ENCODE peak calls at places on chromosome 3, in ten cellular contexts. One of them, this sample, is unnamed.

GRCh38 chr3:64743166-64743565 is 55.4 kb upstream of the ADAMTS9 start:
- DNase-seq in IMR-90: no peak
- DNase-seq in nephron progenitor cell: no peak
- DNase-seq in pancreas: no peak
- DNase-seq in ovary: no peak
- DNase-seq in lung: no peak
- DNase-seq in endothelial cell: no peak
- DNase-seq in sigmoid colon: no peak
- DNase-seq in body of pancreas: no peak
- DNase-seq in AG10803: no peak
- DNase-seq in this sample: no peak

GRCh38 chr3:50132421-50133282 is 22.5 kb upstream of the SEMA3F start:
- DNase-seq in IMR-90: no peak
- DNase-seq in nephron progenitor cell: no peak
- DNase-seq in pancreas: no peak
- DNase-seq in ovary: no peak
- DNase-seq in lung: no peak
- DNase-seq in endothelial cell: no peak
- DNase-seq in sigmoid colon: no peak
- DNase-seq in body of pancreas: no peak
- DNase-seq in AG10803: no peak
- DNase-seq in this sample: no peak

GRCh38 chr3:169340055-169340454 is 323.5 kb downstream of the MECOM start:
- DNase-seq in IMR-90: no peak
- DNase-seq in nephron progenitor cell: no peak
- DNase-seq in pancreas: no peak
- DNase-seq in ovary: no peak
- DNase-seq in lung: no peak
- DNase-seq in endothelial cell: no peak
- DNase-seq in sigmoid colon: no peak
- DNase-seq in body of pancreas: no peak
- DNase-seq in AG10803: no peak
- DNase-seq in this sample: no peak

GRCh38 chr3:197216169-197216860 is 82.1 kb downstream of the DLG1 start:
- DNase-seq in IMR-90: peak
- DNase-seq in nephron progenitor cell: no peak
- DNase-seq in pancreas: no peak
- DNase-seq in ovary: no peak
- DNase-seq in lung: no peak
- DNase-seq in endothelial cell: no peak
- DNase-seq in sigmoid colon: no peak
- DNase-seq in body of pancreas: no peak
- DNase-seq in AG10803: peak
- DNase-seq in this sample: no peak

GRCh38 chr3:120304569-120305090 is 19.6 kb upstream of the GPR156 start:
- DNase-seq in IMR-90: no peak
- DNase-seq in nephron progenitor cell: no peak
- DNase-seq in pancreas: no peak
- DNase-seq in ovary: no peak
- DNase-seq in lung: no peak
- DNase-seq in endothelial cell: no peak
- DNase-seq in sigmoid colon: no peak
- DNase-seq in body of pancreas: no peak
- DNase-seq in AG10803: no peak
- DNase-seq in this sample: no peak

GRCh38 chr3:112187300-112187699 is 54.3 kb upstream of the GCSAM start:
- DNase-seq in IMR-90: no peak
- DNase-seq in nephron progenitor cell: no peak
- DNase-seq in pancreas: no peak
- DNase-seq in ovary: no peak
- DNase-seq in lung: no peak
- DNase-seq in endothelial cell: no peak
- DNase-seq in sigmoid colon: no peak
- DNase-seq in body of pancreas: no peak
- DNase-seq in AG10803: no peak
- DNase-seq in this sample: no peak

GRCh38 chr3:116302087-116302747 is 143.1 kb downstream of the LSAMP start:
- DNase-seq in IMR-90: peak
- DNase-seq in nephron progenitor cell: no peak
- DNase-seq in pancreas: no peak
- DNase-seq in ovary: no peak
- DNase-seq in lung: no peak
- DNase-seq in endothelial cell: no peak
- DNase-seq in sigmoid colon: no peak
- DNase-seq in body of pancreas: no peak
- DNase-seq in AG10803: no peak
- DNase-seq in this sample: no peak

GRCh38 chr3:38711321-38711720 is 61.8 kb upstream of the SCN5A start:
- DNase-seq in IMR-90: peak
- DNase-seq in nephron progenitor cell: no peak
- DNase-seq in pancreas: no peak
- DNase-seq in ovary: no peak
- DNase-seq in lung: no peak
- DNase-seq in endothelial cell: no peak
- DNase-seq in sigmoid colon: no peak
- DNase-seq in body of pancreas: no peak
- DNase-seq in AG10803: no peak
- DNase-seq in this sample: no peak

GRCh38 chr3:37530298-37530697 is 331.4 kb upstream of the CTDSPL start:
- DNase-seq in IMR-90: no peak
- DNase-seq in nephron progenitor cell: no peak
- DNase-seq in pancreas: no peak
- DNase-seq in ovary: no peak
- DNase-seq in lung: no peak
- DNase-seq in endothelial cell: no peak
- DNase-seq in sigmoid colon: no peak
- DNase-seq in body of pancreas: no peak
- DNase-seq in AG10803: no peak
- DNase-seq in this sample: no peak

GRCh38 chr3:147410126-147410517 is 957 bp downstream of the ZIC1 start:
- DNase-seq in IMR-90: no peak
- DNase-seq in nephron progenitor cell: no peak
- DNase-seq in pancreas: no peak
- DNase-seq in ovary: no peak
- DNase-seq in lung: no peak
- DNase-seq in endothelial cell: no peak
- DNase-seq in sigmoid colon: no peak
- DNase-seq in body of pancreas: no peak
- DNase-seq in AG10803: no peak
- DNase-seq in this sample: no peak

GRCh38 chr3:12017487-12017886 is 13.3 kb downstream of the SYN2 start:
- DNase-seq in IMR-90: no peak
- DNase-seq in nephron progenitor cell: no peak
- DNase-seq in pancreas: no peak
- DNase-seq in ovary: no peak
- DNase-seq in lung: no peak
- DNase-seq in endothelial cell: no peak
- DNase-seq in sigmoid colon: no peak
- DNase-seq in body of pancreas: no peak
- DNase-seq in AG10803: no peak
- DNase-seq in this sample: no peak

GRCh38 chr3:78867409-78868372 is 900.1 kb downstream of the ROBO1 start:
- DNase-seq in IMR-90: peak
- DNase-seq in nephron progenitor cell: no peak
- DNase-seq in pancreas: no peak
- DNase-seq in ovary: no peak
- DNase-seq in lung: no peak
- DNase-seq in endothelial cell: no peak
- DNase-seq in sigmoid colon: no peak
- DNase-seq in body of pancreas: no peak
- DNase-seq in AG10803: peak
- DNase-seq in this sample: no peak

GRCh38 chr3:16825617-16826204 is 59.0 kb upstream of the PLCL2 start:
- DNase-seq in IMR-90: no peak
- DNase-seq in nephron progenitor cell: no peak
- DNase-seq in pancreas: no peak
- DNase-seq in ovary: peak
- DNase-seq in lung: no peak
- DNase-seq in endothelial cell: no peak
- DNase-seq in sigmoid colon: no peak
- DNase-seq in body of pancreas: no peak
- DNase-seq in AG10803: peak
- DNase-seq in this sample: no peak

GRCh38 chr3:188266581-188267274 is 112.8 kb downstream of the LPP start:
- DNase-seq in IMR-90: peak
- DNase-seq in nephron progenitor cell: no peak
- DNase-seq in pancreas: no peak
- DNase-seq in ovary: peak
- DNase-seq in lung: peak
- DNase-seq in endothelial cell: no peak
- DNase-seq in sigmoid colon: peak
- DNase-seq in body of pancreas: no peak
- DNase-seq in AG10803: peak
- DNase-seq in this sample: peak

GRCh38 chr3:178439504-178439903 is 96.7 kb upstream of the KCNMB2 start:
- DNase-seq in IMR-90: peak
- DNase-seq in nephron progenitor cell: no peak
- DNase-seq in pancreas: no peak
- DNase-seq in ovary: no peak
- DNase-seq in lung: no peak
- DNase-seq in endothelial cell: no peak
- DNase-seq in sigmoid colon: no peak
- DNase-seq in body of pancreas: no peak
- DNase-seq in AG10803: peak
- DNase-seq in this sample: no peak

GRCh38 chr3:141452045-141452444 is 34.8 kb upstream of the RASA2 start:
- DNase-seq in IMR-90: peak
- DNase-seq in nephron progenitor cell: no peak
- DNase-seq in pancreas: no peak
- DNase-seq in ovary: no peak
- DNase-seq in lung: no peak
- DNase-seq in endothelial cell: peak
- DNase-seq in sigmoid colon: no peak
- DNase-seq in body of pancreas: peak
- DNase-seq in AG10803: peak
- DNase-seq in this sample: no peak
- TF ChIP-seq CTCF in IMR-90: peak
- TF ChIP-seq CTCF in nephron progenitor cell: peak
- TF ChIP-seq CTCF in pancreas: peak
- TF ChIP-seq CTCF in ovary: peak
- TF ChIP-seq CTCF in lung: peak
- TF ChIP-seq CTCF in endothelial cell: no peak
- TF ChIP-seq CTCF in sigmoid colon: peak
- TF ChIP-seq CTCF in body of pancreas: peak
- TF ChIP-seq CTCF in AG10803: peak
- TF ChIP-seq CTCF in this sample: peak

DNA sequence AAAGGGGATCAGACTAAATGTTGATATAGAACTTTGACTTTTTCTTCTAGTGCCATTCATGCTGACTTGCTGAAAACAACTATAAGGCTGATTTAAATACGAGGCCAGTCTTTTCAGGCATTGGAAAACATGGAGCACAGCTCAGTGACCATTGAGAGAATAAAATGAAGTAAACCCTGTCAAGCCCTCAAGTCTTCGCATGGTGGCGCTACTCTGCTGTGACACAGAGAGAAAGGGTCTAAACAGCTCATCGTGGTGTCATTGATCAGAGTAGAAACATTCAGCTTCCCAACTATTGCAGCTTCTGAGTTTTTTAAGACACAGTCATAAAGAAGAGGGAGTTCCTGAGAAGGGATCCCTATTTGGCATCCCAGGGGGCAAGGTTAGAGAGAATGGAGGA is 716.2 kb downstream of the DIPK2A start:
- DNase-seq in IMR-90: no peak
- DNase-seq in nephron progenitor cell: no peak
- DNase-seq in pancreas: no peak
- DNase-seq in ovary: no peak
- DNase-seq in lung: no peak
- DNase-seq in endothelial cell: no peak
- DNase-seq in sigmoid colon: no peak
- DNase-seq in body of pancreas: no peak
- DNase-seq in AG10803: no peak
- DNase-seq in this sample: no peak
- TF ChIP-seq CTCF in IMR-90: no peak
- TF ChIP-seq CTCF in nephron progenitor cell: no peak
- TF ChIP-seq CTCF in pancreas: no peak
- TF ChIP-seq CTCF in ovary: no peak
- TF ChIP-seq CTCF in lung: no peak
- TF ChIP-seq CTCF in endothelial cell: no peak
- TF ChIP-seq CTCF in sigmoid colon: no peak
- TF ChIP-seq CTCF in body of pancreas: no peak
- TF ChIP-seq CTCF in AG10803: peak
- TF ChIP-seq CTCF in this sample: no peak

DNA sequence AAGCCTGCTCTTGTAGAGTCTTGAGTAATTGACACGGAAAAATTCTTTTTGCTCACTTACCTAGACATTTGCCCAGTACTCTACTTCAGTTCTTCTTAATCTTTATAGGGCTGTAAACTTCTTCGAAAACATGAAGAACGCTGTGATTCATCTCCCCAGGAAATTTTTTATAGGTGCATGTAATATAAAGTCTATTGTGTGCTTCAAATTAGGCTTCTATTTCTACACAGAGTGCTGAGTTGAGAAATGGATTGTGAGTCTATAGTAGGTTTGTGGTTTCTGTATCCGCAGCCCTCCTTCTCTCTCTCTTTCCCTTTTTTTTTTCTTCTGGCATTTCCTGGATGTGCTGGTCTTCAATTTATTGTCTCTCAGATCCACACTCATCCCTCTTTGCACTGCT is 183.3 kb upstream of the DCBLD2 start:
- DNase-seq in IMR-90: no peak
- DNase-seq in nephron progenitor cell: no peak
- DNase-seq in pancreas: no peak
- DNase-seq in ovary: no peak
- DNase-seq in lung: no peak
- DNase-seq in endothelial cell: no peak
- DNase-seq in sigmoid colon: no peak
- DNase-seq in body of pancreas: no peak
- DNase-seq in AG10803: peak
- DNase-seq in this sample: no peak
- TF ChIP-seq CTCF in IMR-90: no peak
- TF ChIP-seq CTCF in nephron progenitor cell: no peak
- TF ChIP-seq CTCF in pancreas: no peak
- TF ChIP-seq CTCF in ovary: no peak
- TF ChIP-seq CTCF in lung: no peak
- TF ChIP-seq CTCF in endothelial cell: no peak
- TF ChIP-seq CTCF in sigmoid colon: no peak
- TF ChIP-seq CTCF in body of pancreas: no peak
- TF ChIP-seq CTCF in AG10803: no peak
- TF ChIP-seq CTCF in this sample: no peak

DNA sequence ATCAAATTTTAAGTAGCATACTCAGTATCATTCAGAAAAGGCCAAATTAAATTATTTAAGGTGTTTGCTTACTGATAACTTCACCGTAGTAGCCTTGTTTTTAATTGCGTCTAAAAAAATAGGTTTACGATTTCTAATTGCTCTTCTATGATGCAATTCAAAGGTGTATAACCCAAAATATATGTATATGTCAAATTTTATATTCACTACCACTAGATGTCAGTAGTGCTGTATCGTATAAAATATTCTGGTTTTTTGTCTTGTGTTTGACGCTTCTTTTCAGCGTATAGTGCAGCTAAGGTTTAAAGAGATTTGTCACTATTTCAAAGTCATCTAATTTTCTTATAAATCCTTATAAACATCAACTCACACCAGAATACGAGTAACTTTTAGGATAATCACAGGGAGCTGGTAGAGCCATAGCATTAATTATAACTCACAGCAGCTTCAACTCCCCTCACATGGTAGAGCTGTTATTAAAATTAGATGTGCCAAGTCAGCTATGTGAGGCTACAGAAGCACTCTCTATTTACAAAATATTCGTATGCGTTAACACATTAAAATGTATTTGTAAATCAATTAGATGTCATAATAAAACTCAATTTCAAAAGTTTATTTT is 3.5 kb downstream of the PFN2 start:
- DNase-seq in IMR-90: peak
- DNase-seq in nephron progenitor cell: no peak
- DNase-seq in pancreas: no peak
- DNase-seq in ovary: no peak
- DNase-seq in lung: no peak
- DNase-seq in endothelial cell: no peak
- DNase-seq in sigmoid colon: no peak
- DNase-seq in body of pancreas: no peak
- DNase-seq in AG10803: peak
- DNase-seq in this sample: no peak
- TF ChIP-seq CTCF in IMR-90: peak
- TF ChIP-seq CTCF in nephron progenitor cell: peak
- TF ChIP-seq CTCF in pancreas: peak
- TF ChIP-seq CTCF in ovary: peak
- TF ChIP-seq CTCF in lung: peak
- TF ChIP-seq CTCF in endothelial cell: peak
- TF ChIP-seq CTCF in sigmoid colon: peak
- TF ChIP-seq CTCF in body of pancreas: peak
- TF ChIP-seq CTCF in AG10803: peak
- TF ChIP-seq CTCF in this sample: peak